ENCODE peak calls at places on chromosomes 4 and X, in ten cellular contexts. S is adrenal gland, U is endothelial cell of umbilical vein, X is heart right ventricle, O is OCI-LY7, I is IMR-90, P is tibial artery, C is testis, B is hepatocyte, W is cardiac muscle cell. A is an unnamed sample. For H3K9me3, the result is how much of the 10 kb centered on the place peaks cover.

GRCh38 chr4:74967324-74967723 is 34.4 kb downstream of the PARM1 start:
- DNase-seq in B (no peak), P (peak), U (no peak), O (no peak), W (no peak), C (no peak), X (no peak), S (no peak), I (no peak), A (no peak)

GRCh38 chr4:121653986-121654385 is 42.8 kb downstream of the ANXA5 start:
- DNase-seq in S (no peak), X (no peak), P (no peak), B (no peak), C (no peak), O (no peak), W (no peak), I (no peak), U (no peak), A (no peak)

GRCh38 chr4:104500452-104500851 is 5.8 kb upstream of the CXXC4 start:
- DNase-seq in W (peak), U (no peak), C (peak), S (no peak), O (no peak), I (no peak), P (no peak), B (peak), X (no peak), A (no peak)

GRCh38 chr4:174357321-174357720 is 73.6 kb downstream of the CEP44 start:
- DNase-seq in S (no peak), I (no peak), X (no peak), U (no peak), B (no peak), O (no peak), P (no peak), W (no peak), C (no peak), A (no peak)

GRCh38 chr4:179634862-179635261 is 2192.6 kb upstream of the AGA start:
- DNase-seq in O (no peak), W (no peak), I (no peak), C (no peak), B (no peak), P (no peak), X (no peak), S (no peak), U (no peak), A (no peak)

GRCh38 chrX:71949363-71949762 is 38.7 kb downstream of the NHSL2 start:
- DNase-seq in X (no peak), U (no peak), S (no peak), O (no peak), I (no peak), P (no peak), W (no peak), B (no peak), C (no peak), A (no peak)

GRCh38 chr4:78748361-78748760 is 27.8 kb upstream of the BMP2K start:
- DNase-seq in W (no peak), U (no peak), X (no peak), B (no peak), P (no peak), C (no peak), O (no peak), S (no peak), I (peak), A (no peak)

GRCh38 chr4:81852031-81852715 is 380.5 kb upstream of the RASGEF1B start:
- DNase-seq in P (no peak), W (no peak), S (no peak), X (no peak), O (no peak), C (no peak), I (no peak), B (no peak), U (no peak), A (no peak)

GRCh38 chr4:20194079-20195013 is 57.4 kb upstream of the SLIT2 start:
- DNase-seq in U (peak), C (no peak), O (no peak), W (no peak), P (no peak), S (no peak), B (no peak), I (peak), X (no peak), A (no peak)

GRCh38 chr4:80340036-80340435 is 4.5 kb downstream of the CFAP299 start:
- DNase-seq in P (no peak), I (peak), X (no peak), W (no peak), S (no peak), O (no peak), C (no peak), B (no peak), U (no peak), A (no peak)

GRCh38 chrX:40151211-40152172 is 53.7 kb upstream of the BCOR start:
- DNase-seq in I (no peak), B (peak), W (peak), P (no peak), C (no peak), O (no peak), S (no peak), X (no peak), U (no peak), A (no peak)

GRCh38 chrX:40153335-40154221 is 55.8 kb upstream of the BCOR start:
- DNase-seq in I (no peak), U (no peak), X (no peak), O (peak), B (peak), P (peak), S (peak), W (peak), C (no peak), A (peak)

GRCh38 chrX:40150503-40150902 is 52.7 kb upstream of the BCOR start:
- DNase-seq in X (no peak), U (no peak), I (no peak), B (no peak), W (no peak), S (no peak), C (no peak), P (no peak), O (peak), A (no peak)

GRCh38 chrX:40152706-40153334 is 55.1 kb upstream of the BCOR start:
- DNase-seq in I (no peak), X (peak), P (peak), B (peak), O (peak), W (no peak), S (no peak), U (no peak), C (no peak), A (peak)

GRCh38 chrX:40152173-40152705 is 54.5 kb upstream of the BCOR start:
- DNase-seq in X (peak), C (no peak), I (no peak), B (no peak), W (no peak), S (no peak), P (peak), O (peak), U (no peak), A (peak)
- H3K9me3 ChIP-seq in X (under half), C (under half), I (under half), B (under half), W (under half), S (under half), P (under half), O (under half), U (under half), A (under half)

GRCh38 chr4:176635372-176636261 is 157.1 kb downstream of the VEGFC start:
- DNase-seq in C (no peak), B (peak), I (peak), S (peak), U (peak), X (no peak), W (no peak), O (no peak), P (no peak), A (no peak)
- TF ChIP-seq CTCF in C (no peak), B (no peak), I (peak), S (no peak), U (no peak), X (no peak), W (no peak), O (no peak), P (no peak), A (no peak)

GRCh38 chr4:92254767-92255442 is 48.9 kb upstream of the GRID2 start:
- DNase-seq in B (no peak), O (no peak), X (no peak), U (no peak), S (no peak), W (no peak), I (no peak), C (no peak), P (no peak), A (no peak)

GRCh38 chr4:92257931-92258857 is 45.6 kb upstream of the GRID2 start:
- DNase-seq in B (no peak), P (no peak), W (no peak), X (no peak), O (no peak), S (no peak), U (no peak), I (no peak), C (no peak), A (no peak)

GRCh38 chr4:92253986-92254671 is 49.6 kb upstream of the GRID2 start:
- DNase-seq in C (no peak), X (no peak), S (no peak), B (no peak), U (no peak), W (no peak), P (no peak), O (no peak), I (no peak), A (no peak)

GRCh38 chr4:92253550-92253949 is 50.2 kb upstream of the GRID2 start:
- DNase-seq in C (no peak), I (no peak), W (no peak), O (no peak), S (no peak), B (no peak), X (no peak), U (no peak), P (no peak), A (no peak)

DNA sequence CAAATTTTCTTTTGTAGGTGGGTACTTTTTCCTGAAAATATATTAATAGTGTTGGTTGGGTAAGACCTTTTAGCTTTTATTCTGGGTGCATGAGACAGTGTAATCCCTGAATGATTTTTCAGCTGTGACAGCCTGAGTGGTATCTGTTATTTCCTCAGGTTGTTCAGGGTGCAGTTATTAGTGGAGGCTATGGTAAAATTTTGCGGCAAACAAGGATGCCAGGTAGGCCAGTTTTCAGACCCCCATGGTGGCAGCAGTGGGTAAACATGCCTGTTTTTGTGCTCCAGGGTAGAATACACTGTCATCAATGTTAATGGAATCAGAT is 47.9 kb upstream of the GRID2 start:
- DNase-seq in O (no peak), B (no peak), C (no peak), P (no peak), W (no peak), X (no peak), U (no peak), S (no peak), I (no peak), A (no peak)
- H3K9me3 ChIP-seq in O (under half), B (under half), C (under half), P (under half), W (under half), X (under half), U (under half), S (under half), I (under half), A (under half)

DNA sequence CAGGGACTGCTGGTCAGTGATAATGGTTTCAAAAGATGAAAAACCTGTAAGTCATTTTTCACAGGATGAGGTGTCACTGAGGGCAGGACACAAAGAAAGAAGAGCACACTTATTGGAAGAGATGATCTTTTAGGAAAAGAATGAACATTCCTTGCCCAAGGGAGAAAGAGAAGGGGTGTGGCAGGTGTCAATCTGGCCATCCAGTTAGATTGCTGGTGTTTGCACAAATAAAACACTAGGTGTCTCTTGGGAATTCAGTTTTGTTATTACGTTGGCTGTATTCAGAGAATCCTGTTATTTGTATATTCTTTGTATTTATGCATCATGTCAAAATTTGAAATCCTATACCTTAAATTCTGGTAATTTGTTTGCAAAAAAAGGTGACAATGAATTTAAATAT is 244.4 kb downstream of the GPAT3 start:
- DNase-seq in I (no peak), U (no peak), B (no peak), X (no peak), P (no peak), O (no peak), C (no peak), S (no peak), W (no peak), A (no peak)
- TF ChIP-seq CTCF in I (no peak), U (no peak), B (no peak), X (no peak), P (no peak), O (no peak), C (no peak), S (no peak), W (no peak), A (no peak)

GRCh38 chrX:44908838-44909237 is 35.9 kb downstream of the KDM6A start:
- DNase-seq in O (no peak), U (no peak), B (no peak), W (no peak), P (no peak), I (no peak), S (no peak), X (no peak), C (no peak), A (no peak)
- H3K9me3 ChIP-seq in O (under half), U (under half), B (under half), W (under half), P (under half), I (under half), S (under half), X (under half), C (under half), A (under half)

DNA sequence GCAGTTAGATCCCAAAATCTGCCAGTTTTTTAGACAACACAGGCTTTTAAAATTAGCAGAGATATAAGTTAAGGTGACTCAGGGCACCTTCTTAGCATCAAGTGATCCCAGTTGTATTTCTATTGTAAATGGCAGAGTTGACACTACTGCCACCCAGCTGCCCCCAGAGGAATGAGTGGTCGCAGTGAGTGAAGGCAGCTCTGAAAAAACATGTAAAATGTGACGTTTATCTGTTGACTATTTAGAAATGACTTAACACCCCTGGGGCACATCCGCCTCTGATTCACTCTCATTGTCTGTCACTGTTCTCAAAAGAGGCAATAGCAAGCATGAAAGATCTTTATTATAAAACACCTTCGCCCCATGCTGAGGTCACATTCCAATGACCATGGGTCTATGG is 592.4 kb downstream of the ACTRT1 start:
- DNase-seq in C (no peak), P (no peak), B (no peak), S (no peak), O (no peak), U (no peak), X (no peak), W (no peak), I (no peak), A (no peak)
- TF ChIP-seq CTCF in C (no peak), P (no peak), B (no peak), S (no peak), O (no peak), U (no peak), X (no peak), W (no peak), I (no peak), A (no peak)

A was measured in BE2C.